ENCODE peak calls at places on chromosomes 5 and 9, in four cellular contexts. One of them, this sample, is unnamed.

GRCh38 chr9:82124090-82124489 is 135.5 kb downstream of the SPATA31D1 start:
- DNase-seq in CD8-positive, alpha-beta T cell: no peak
- DNase-seq in Peyer's patch: no peak
- DNase-seq in NCI-H460: no peak
- DNase-seq in this sample: no peak

GRCh38 chr9:123234853-123235252 is 33.5 kb downstream of the STRBP start:
- DNase-seq in CD8-positive, alpha-beta T cell: no peak
- DNase-seq in Peyer's patch: no peak
- DNase-seq in NCI-H460: no peak
- DNase-seq in this sample: no peak

GRCh38 chr9:38392235-38393127 is at the start of gene ALDH1B1:
- DNase-seq in CD8-positive, alpha-beta T cell: peak; percentile 64
- DNase-seq in Peyer's patch: peak; percentile 93
- DNase-seq in NCI-H460: peak; percentile 70
- DNase-seq in this sample: peak; percentile 94

GRCh38 chr9:21688108-21689102 is 114.0 kb upstream of the MTAP start:
- DNase-seq in CD8-positive, alpha-beta T cell: no peak
- DNase-seq in Peyer's patch: no peak
- DNase-seq in NCI-H460: peak; percentile 83
- DNase-seq in this sample: no peak

GRCh38 chr5:5209101-5209500 is 69.0 kb downstream of the ADAMTS16 start:
- DNase-seq in CD8-positive, alpha-beta T cell: no peak
- DNase-seq in Peyer's patch: no peak
- DNase-seq in NCI-H460: no peak
- DNase-seq in this sample: no peak

GRCh38 chr9:34633851-34634550 is 3.6 kb downstream of the SIGMAR1 start:
- DNase-seq in CD8-positive, alpha-beta T cell: peak; percentile 80
- DNase-seq in Peyer's patch: peak; percentile 79
- DNase-seq in NCI-H460: peak; percentile 59
- DNase-seq in this sample: peak; percentile 70

GRCh38 chr5:59134770-59135169 is 551.9 kb downstream of the RAB3C start:
- DNase-seq in CD8-positive, alpha-beta T cell: no peak
- DNase-seq in Peyer's patch: no peak
- DNase-seq in NCI-H460: no peak
- DNase-seq in this sample: no peak

GRCh38 chr9:96203867-96204412 is 98.0 kb downstream of the HSD17B3 start:
- DNase-seq in CD8-positive, alpha-beta T cell: peak; percentile 15
- DNase-seq in Peyer's patch: no peak
- DNase-seq in NCI-H460: no peak
- DNase-seq in this sample: no peak

GRCh38 chr9:116174347-116174746 is 20.8 kb downstream of the PAPPA start:
- DNase-seq in CD8-positive, alpha-beta T cell: no peak
- DNase-seq in Peyer's patch: no peak
- DNase-seq in NCI-H460: no peak
- DNase-seq in this sample: no peak

GRCh38 chr9:29514336-29514735 is 1941.1 kb upstream of the C9orf72 start:
- DNase-seq in CD8-positive, alpha-beta T cell: no peak
- DNase-seq in Peyer's patch: no peak
- DNase-seq in NCI-H460: no peak
- DNase-seq in this sample: no peak

GRCh38 chr5:169576181-169576598 is 7.4 kb upstream of the SPDL1 start:
- DNase-seq in CD8-positive, alpha-beta T cell: no peak
- DNase-seq in Peyer's patch: no peak
- DNase-seq in NCI-H460: no peak
- DNase-seq in this sample: no peak

GRCh38 chr5:54281933-54282332 is 28.4 kb downstream of the ARL15 start:
- DNase-seq in CD8-positive, alpha-beta T cell: no peak
- DNase-seq in Peyer's patch: no peak
- DNase-seq in NCI-H460: no peak
- DNase-seq in this sample: no peak

GRCh38 chr9:85212209-85212608 is 529.5 kb downstream of the AGTPBP1 start:
- DNase-seq in CD8-positive, alpha-beta T cell: no peak
- DNase-seq in Peyer's patch: no peak
- DNase-seq in NCI-H460: no peak
- DNase-seq in this sample: no peak

GRCh38 chr5:19902316-19902934 is 85.6 kb downstream of the CDH18 start:
- DNase-seq in CD8-positive, alpha-beta T cell: no peak
- DNase-seq in Peyer's patch: no peak
- DNase-seq in NCI-H460: no peak
- DNase-seq in this sample: no peak

GRCh38 chr9:89138463-89139390 is 39.9 kb downstream of the SHC3 start:
- DNase-seq in CD8-positive, alpha-beta T cell: no peak
- DNase-seq in Peyer's patch: no peak
- DNase-seq in NCI-H460: no peak
- DNase-seq in this sample: no peak

GRCh38 chr5:17213938-17214337 is 3.5 kb upstream of the BASP1 start:
- DNase-seq in CD8-positive, alpha-beta T cell: no peak
- DNase-seq in Peyer's patch: no peak
- DNase-seq in NCI-H460: no peak
- DNase-seq in this sample: no peak

GRCh38 chr9:107989544-107989943 is 500.0 kb upstream of the KLF4 start:
- DNase-seq in CD8-positive, alpha-beta T cell: no peak
- DNase-seq in Peyer's patch: no peak
- DNase-seq in NCI-H460: no peak
- DNase-seq in this sample: peak; percentile 55